ENCODE peak calls at places on chromosome 5, in four cellular contexts. J is AG09319, V is H54, Y is neural crest cell. Q is an unnamed sample.

GRCh38 chr5:54344653-54345052 is 34.3 kb upstream of the ARL15 start:
- DNase-seq in J (no peak), Y (no peak), V (no peak), Q (no peak)

GRCh38 chr5:108686676-108687075 is 61.0 kb upstream of the FER start:
- DNase-seq in V (no peak), Y (no peak), J (no peak), Q (no peak)

GRCh38 chr5:78726556-78726955 is 78.0 kb upstream of the LHFPL2 start:
- DNase-seq in Y (no peak), J (no peak), V (no peak), Q (no peak)

GRCh38 chr5:172245823-172246222 is 37.7 kb downstream of the UBTD2 start:
- DNase-seq in V (no peak), Y (no peak), J (peak; percentile 10), Q (no peak)

GRCh38 chr5:38697013-38697412 is 140.6 kb upstream of the LIFR start:
- DNase-seq in V (no peak), Y (no peak), J (no peak), Q (no peak)

GRCh38 chr5:32008746-32009145 is 165.4 kb downstream of the GOLPH3 start:
- DNase-seq in Y (no peak), V (no peak), J (no peak), Q (no peak)

GRCh38 chr5:171596391-171596878 is 177.0 kb downstream of the FGF18 start:
- DNase-seq in Y (no peak), V (peak; percentile 72), J (peak; percentile 95), Q (no peak)

GRCh38 chr5:157516626-157517325 is 56.8 kb downstream of the NIPAL4 start:
- DNase-seq in V (peak; percentile 86), J (peak; percentile 65), Y (no peak), Q (no peak)

GRCh38 chr5:40429258-40430111 is 250.2 kb upstream of the PTGER4 start:
- DNase-seq in Y (no peak), J (no peak), V (no peak), Q (no peak)

GRCh38 chr5:111901303-111901702 is 144.3 kb upstream of the NREP start:
- DNase-seq in V (no peak), Y (no peak), J (no peak), Q (no peak)

GRCh38 chr5:178114325-178115135 is 1.2 kb downstream of the N4BP3 start:
- DNase-seq in V (no peak), Y (no peak), J (no peak), Q (peak; percentile 66)

GRCh38 chr5:16521561-16522090 is 56.0 kb upstream of the ZNF622 start:
- DNase-seq in J (no peak), V (no peak), Y (no peak), Q (no peak)

GRCh38 chr5:150860422-150860821 is 14.1 kb downstream of the IRGM start:
- DNase-seq in V (no peak), Y (no peak), J (no peak), Q (no peak)

GRCh38 chr5:67301285-67301904 is 104.8 kb upstream of the CD180 start:
- DNase-seq in Y (no peak), J (peak; percentile 42), V (peak; percentile 12), Q (peak; percentile 28)

GRCh38 chr5:33102551-33102950 is 338.2 kb upstream of the TARS1 start:
- DNase-seq in V (no peak), Y (no peak), J (no peak), Q (no peak)

GRCh38 chr5:170338933-170339779 is 41.6 kb upstream of the LCP2 start:
- DNase-seq in V (no peak), J (no peak), Y (no peak), Q (no peak)

GRCh38 chr5:151694035-151694485 is 7.3 kb upstream of the SPARC start:
- DNase-seq in Y (no peak), V (no peak), J (no peak), Q (no peak)

GRCh38 chr5:16600397-16600796 is 16.4 kb downstream of the RETREG1 start:
- DNase-seq in V (no peak), J (no peak), Y (peak; percentile 14), Q (no peak)

GRCh38 chr5:1783214-1783551 is 16.5 kb downstream of the MRPL36 start:
- DNase-seq in Y (no peak), J (no peak), V (no peak), Q (no peak)

GRCh38 chr5:154627711-154628678 is 127.2 kb upstream of the LARP1 start:
- DNase-seq in J (no peak), V (no peak), Y (no peak), Q (no peak)

GRCh38 chr5:113235884-113236283 is 198.9 kb downstream of the TSSK1B start:
- DNase-seq in V (no peak), Y (no peak), J (no peak), Q (peak; percentile 18)

GRCh38 chr5:44652674-44653073 is 156.1 kb upstream of the MRPS30 start:
- DNase-seq in J (no peak), Y (no peak), V (no peak), Q (no peak)

GRCh38 chr5:120375248-120375647 is 88.9 kb upstream of the PRR16 start:
- DNase-seq in Y (no peak), V (no peak), J (no peak), Q (no peak)

GRCh38 chr5:16418471-16418922 is 47.1 kb downstream of the ZNF622 start:
- DNase-seq in Y (no peak), J (no peak), V (no peak), Q (no peak)

GRCh38 chr5:73748510-73749410 is 122.8 kb downstream of the ARHGEF28 start:
- DNase-seq in V (no peak), J (no peak), Y (no peak), Q (no peak)

GRCh38 chr5:100828756-100829342 is 74.2 kb downstream of the ST8SIA4 start:
- DNase-seq in Y (no peak), J (no peak), V (no peak), Q (no peak)

GRCh38 chr5:113270081-113270480 is 164.7 kb downstream of the TSSK1B start:
- DNase-seq in V (no peak), Y (no peak), J (no peak), Q (no peak)

GRCh38 chr5:148808864-148809642 is 17.4 kb upstream of the ADRB2 start:
- DNase-seq in J (no peak), Y (no peak), V (no peak), Q (peak; percentile 79)